ENCODE peak calls at places on chromosomes 6 and 20, in eight cellular contexts. X is activated effector memory CD4-positive, alpha-beta T cell treated with anti-CD3 and anti-CD28 coated beads, Interleukin-2, amount 50 U/mL, for 16 hours; S is amniotic stem cell; B is stimulated activated CD4-positive, alpha-beta T cell treated with anti-CD3 and anti-CD28 coated beads, Interleukin-2, amount 100 ng/mL, for 24 hours; V is psoas muscle; I is stimulated activated CD8-positive, alpha-beta memory T cell treated with anti-CD3 and anti-CD28 coated beads, Interleukin-2, amount 100 ng/mL, for 48 hours; U is ACHN; O is left lobe of liver. T is an unnamed sample.

GRCh38 chr6:106823058-106823457 is 151.5 kb downstream of the CD24 start:
- DNase-seq in O (no peak), X (no peak), B (no peak), S (no peak), V (no peak), U (no peak), I (no peak), T (no peak)

GRCh38 chr20:9916776-9917175 is 77.9 kb upstream of the PAK5 start:
- DNase-seq in B (no peak), I (no peak), X (no peak), O (no peak), V (no peak), U (no peak), S (no peak), T (no peak)

GRCh38 chr6:122726649-122727048 is 52.9 kb upstream of the FABP7 start:
- DNase-seq in B (no peak), V (no peak), X (no peak), O (no peak), I (no peak), U (peak), S (no peak), T (no peak)

GRCh38 chr20:20343886-20344381 is 24.0 kb upstream of the INSM1 start:
- DNase-seq in I (no peak), S (no peak), U (no peak), B (no peak), X (no peak), V (no peak), O (no peak), T (no peak)

GRCh38 chr6:1244941-1245340 is 67.0 kb upstream of the FOXQ1 start:
- DNase-seq in B (no peak), U (no peak), S (no peak), I (no peak), V (no peak), O (no peak), X (no peak), T (no peak)

GRCh38 chr20:48845000-48845399 is 17.2 kb upstream of the PREX1 start:
- DNase-seq in B (no peak), S (no peak), V (no peak), O (no peak), U (no peak), I (no peak), X (no peak), T (no peak)

GRCh38 chr6:163255265-163255664 is 159.3 kb upstream of the QKI start:
- DNase-seq in I (no peak), O (no peak), U (no peak), S (no peak), X (no peak), V (no peak), B (no peak), T (no peak)

GRCh38 chr6:105430685-105431084 is 27.8 kb upstream of the PREP start:
- DNase-seq in I (no peak), V (no peak), S (no peak), O (no peak), B (no peak), X (no peak), U (no peak), T (no peak)

GRCh38 chr6:43809417-43810305 is 39.6 kb downstream of the VEGFA start:
- DNase-seq in X (no peak), S (no peak), O (no peak), V (no peak), B (no peak), I (no peak), U (peak), T (peak)

GRCh38 chr6:70371454-70372105 is 41.7 kb upstream of the FAM135A start:
- DNase-seq in V (no peak), U (peak), S (peak), I (no peak), O (no peak), B (no peak), X (no peak), T (peak)

GRCh38 chr20:31861346-31862156 is 8.8 kb downstream of the DUSP15 start:
- DNase-seq in U (peak), V (peak), X (peak), S (no peak), O (peak), B (peak), I (peak), T (no peak)